ENCODE peak calls at places on chromosome 1, in seven cellular contexts. A is prostate gland, O is cardiac muscle cell, Z is HFF-Myc, S is HCT116, X is DMS79, C is sigmoid colon. W is an unnamed sample.

GRCh38 chr1:8847990-8848389 is 30.5 kb downstream of the ENO1 start:
- DNase-seq in O (no peak), S (no peak), X (peak), Z (no peak), A (no peak), C (no peak), W (no peak)

GRCh38 chr1:119133987-119134386 is 6.5 kb downstream of the WARS2 start:
- DNase-seq in O (no peak), A (no peak), C (no peak), S (no peak), Z (no peak), X (no peak), W (no peak)

GRCh38 chr1:156742801-156743200 is 1.9 kb upstream of the MRPL24 start:
- DNase-seq in S (no peak), X (no peak), C (no peak), Z (no peak), A (no peak), O (no peak), W (no peak)

GRCh38 chr1:38151399-38151798 is 104.8 kb upstream of the POU3F1 start:
- DNase-seq in S (no peak), A (no peak), O (no peak), C (no peak), Z (no peak), X (peak), W (no peak)

GRCh38 chr1:109020693-109021092 is 21.2 kb downstream of the WDR47 start:
- DNase-seq in Z (no peak), A (no peak), X (no peak), S (no peak), O (no peak), C (no peak), W (no peak)

GRCh38 chr1:107620753-107621152 is 344.2 kb downstream of the VAV3 start:
- DNase-seq in S (no peak), O (no peak), X (no peak), A (no peak), C (no peak), Z (no peak), W (no peak)

GRCh38 chr1:93979040-93979717 is 69.9 kb upstream of the GCLM start:
- DNase-seq in Z (no peak), A (no peak), O (no peak), X (no peak), C (no peak), S (no peak), W (no peak)

GRCh38 chr1:205775717-205776056 is 405 bp upstream of the RAB29 start:
- DNase-seq in O (no peak), S (no peak), A (no peak), Z (no peak), C (no peak), X (no peak), W (no peak)

GRCh38 chr1:165566091-165566490 is 22.3 kb downstream of the LRRC52 start:
- DNase-seq in O (no peak), A (no peak), C (no peak), X (no peak), Z (no peak), S (no peak), W (no peak)

GRCh38 chr1:153922076-153922837 is 515 bp downstream of the GATAD2B start:
- DNase-seq in C (no peak), Z (no peak), S (no peak), X (no peak), O (no peak), A (peak), W (peak)

GRCh38 chr1:194517567-194517966 is 1331.2 kb upstream of the B3GALT2 start:
- DNase-seq in Z (no peak), S (no peak), C (no peak), X (no peak), O (no peak), A (no peak), W (no peak)

GRCh38 chr1:47823016-47823843 is 174.0 kb downstream of the TRABD2B start:
- DNase-seq in A (no peak), O (no peak), X (no peak), Z (no peak), S (no peak), C (no peak), W (no peak)

GRCh38 chr1:244137725-244138124 is 86.6 kb downstream of the ZBTB18 start:
- DNase-seq in O (no peak), C (no peak), A (no peak), Z (no peak), X (no peak), S (no peak), W (no peak)

GRCh38 chr1:96498744-96499143 is 222.8 kb upstream of the PTBP2 start:
- DNase-seq in C (no peak), X (no peak), S (no peak), O (no peak), Z (no peak), A (no peak), W (no peak)

GRCh38 chr1:74819062-74819461 is 86.1 kb downstream of the TYW3 start:
- DNase-seq in C (no peak), A (no peak), Z (peak), O (no peak), X (no peak), S (no peak), W (no peak)

GRCh38 chr1:27298632-27299384 is 23.2 kb upstream of the TMEM222 start:
- DNase-seq in Z (no peak), C (no peak), S (no peak), X (no peak), O (no peak), A (no peak), W (no peak)

GRCh38 chr1:244065960-244066388 is 14.9 kb downstream of the ZBTB18 start:
- DNase-seq in X (no peak), Z (no peak), S (no peak), A (no peak), O (no peak), C (no peak), W (no peak)

GRCh38 chr1:179002552-179003345 is 22.9 kb upstream of the FAM20B start:
- DNase-seq in A (peak), X (peak), O (peak), C (peak), S (no peak), Z (no peak), W (peak)

GRCh38 chr1:67524143-67525052 is 94.2 kb upstream of the SERBP1 start:
- DNase-seq in S (peak), C (no peak), X (no peak), A (no peak), Z (no peak), O (no peak), W (no peak)

GRCh38 chr1:23720256-23720995 is 22.8 kb upstream of the ELOA start:
- DNase-seq in A (no peak), X (no peak), O (no peak), S (no peak), C (no peak), Z (no peak), W (no peak)

GRCh38 chr1:205318231-205318991 is 3.1 kb downstream of the NUAK2 start:
- DNase-seq in X (peak), A (peak), Z (no peak), C (no peak), S (no peak), O (no peak), W (no peak)

GRCh38 chr1:1782399-1783221 is 4.3 kb upstream of the NADK start:
- DNase-seq in Z (no peak), C (no peak), O (peak), A (peak), S (no peak), X (no peak), W (no peak)

GRCh38 chr1:152166966-152167365 is 7.9 kb upstream of the RPTN start:
- DNase-seq in Z (no peak), X (no peak), C (no peak), S (no peak), O (no peak), A (no peak), W (no peak)

W was measured in HAP-1.